ENCODE peak calls at places on chromosome 6, in eight cellular contexts. W is sciatic nerve; O is nephron progenitor cell; F is HEK293T; R is activated naive CD4-positive, alpha-beta T cell treated with Interleukin-2 at 50 U/mL for 16 hours; U is activated T-helper 1 cell treated with anti-CD3 and anti-CD28 coated beads, Interleukin-12 subunit alpha, Interleukin-12 subunit beta, Interleukin-2, Interleukin-4 antibody, amounts not matched to agents 30 ng/mL and 10 ng/mL and 1 ng/mL, durations not matched to agents 14 hours and 24 hours and 36 hours; N is hippocampal formation; T is AG09309. A is an unnamed sample.

GRCh38 chr6:34055223-34055933 is 90.5 kb downstream of the GRM4 start:
- DNase-seq in O (peak; percentile 86), W (peak; percentile 69), T (no peak), U (peak; percentile 31), N (peak; percentile 1), F (peak; percentile 85), R (peak; percentile 65), A (peak; percentile 70)

GRCh38 chr6:134317471-134318131 is at the start of gene SGK1:
- DNase-seq in T (no peak), F (peak; percentile 62), R (peak; percentile 19), W (no peak), U (peak; percentile 3), N (peak; percentile 79), O (peak; percentile 50), A (peak; percentile 21)

GRCh38 chr6:3230275-3231212 is 3.1 kb upstream of the TUBB2B start:
- DNase-seq in F (no peak), R (no peak), N (peak; percentile 71), O (peak; percentile 59), U (no peak), T (no peak), W (no peak), A (no peak)

GRCh38 chr6:122322824-122323223 is 76.6 kb upstream of the HSF2 start:
- DNase-seq in W (no peak), F (no peak), N (no peak), O (no peak), R (no peak), U (no peak), T (peak; percentile 8), A (no peak)

GRCh38 chr6:45555981-45556771 is 178.4 kb upstream of the SUPT3H start:
- DNase-seq in F (no peak), U (no peak), R (no peak), W (no peak), O (no peak), T (no peak), N (no peak), A (no peak)

GRCh38 chr6:22326500-22326899 is 29.7 kb upstream of the PRL start:
- DNase-seq in N (peak; percentile 2), R (no peak), U (no peak), O (no peak), F (no peak), W (no peak), T (no peak), A (no peak)

GRCh38 chr6:12208190-12208589 is 82.0 kb upstream of the EDN1 start:
- DNase-seq in U (no peak), F (no peak), W (no peak), R (no peak), N (no peak), O (no peak), T (no peak), A (no peak)

GRCh38 chr6:118588626-118589025 is 40.5 kb downstream of the PLN start:
- DNase-seq in W (no peak), R (no peak), O (no peak), U (no peak), T (no peak), F (no peak), N (no peak), A (no peak)

GRCh38 chr6:39791311-39791710 is 865 bp upstream of the DAAM2 start:
- DNase-seq in T (no peak), O (no peak), U (no peak), N (peak; percentile 56), W (no peak), R (no peak), F (no peak), A (no peak)

GRCh38 chr6:156791261-156791850 is 14.2 kb downstream of the ARID1B start:
- DNase-seq in W (no peak), N (no peak), U (no peak), F (peak; percentile 48), R (no peak), T (no peak), O (no peak), A (no peak)

GRCh38 chr6:155292711-155293110 is 21.6 kb downstream of the TFB1M start:
- DNase-seq in R (no peak), W (no peak), O (no peak), U (no peak), T (no peak), F (no peak), N (no peak), A (no peak)

GRCh38 chr6:118719351-118720124 is 68.1 kb upstream of the CEP85L start:
- DNase-seq in T (no peak), R (no peak), U (no peak), N (no peak), F (no peak), O (no peak), W (no peak), A (no peak)

GRCh38 chr6:21200056-21200870 is 393.3 kb upstream of the SOX4 start:
- DNase-seq in U (no peak), O (no peak), R (no peak), F (no peak), T (no peak), N (no peak), W (no peak), A (no peak)

GRCh38 chr6:47161176-47161687 is 119.1 kb upstream of the ADGRF1 start:
- DNase-seq in T (peak; percentile 32), N (peak; percentile 25), R (no peak), W (no peak), F (no peak), U (no peak), O (no peak), A (peak; percentile 9)

GRCh38 chr6:123655520-123656306 is 19.0 kb upstream of the TRDN start:
- DNase-seq in U (no peak), W (no peak), N (no peak), T (no peak), F (no peak), O (no peak), R (no peak), A (peak; percentile 27)

GRCh38 chr6:96816182-96816888 is 20.9 kb downstream of the GPR63 start:
- DNase-seq in N (no peak), W (no peak), R (no peak), U (no peak), F (no peak), O (no peak), T (no peak), A (no peak)

GRCh38 chr6:164106345-164106769 is 691.8 kb downstream of the QKI start:
- DNase-seq in F (peak; percentile 56), U (no peak), R (no peak), O (peak; percentile 43), N (no peak), W (peak; percentile 65), T (no peak), A (peak; percentile 29)

GRCh38 chr6:146339716-146340115 is 203.9 kb upstream of the RAB32 start:
- DNase-seq in N (no peak), U (no peak), O (no peak), F (no peak), W (no peak), T (no peak), R (no peak), A (peak; percentile 3)

GRCh38 chr6:8277769-8278168 is 157.6 kb downstream of the SLC35B3 start:
- DNase-seq in F (no peak), N (no peak), T (no peak), U (no peak), R (no peak), W (no peak), O (peak; percentile 23), A (no peak)

GRCh38 chr6:46023216-46023915 is 7.7 kb upstream of the CLIC5 start:
- DNase-seq in R (no peak), T (no peak), O (no peak), N (no peak), U (no peak), W (no peak), F (no peak), A (no peak)

GRCh38 chr6:80967618-80968017 is 784.9 kb downstream of the TENT5A start:
- DNase-seq in O (no peak), F (no peak), R (no peak), T (no peak), W (no peak), U (no peak), N (no peak), A (no peak)

GRCh38 chr6:53484409-53485280 is 60.3 kb downstream of the GCLC start:
- DNase-seq in U (peak; percentile 32), R (peak; percentile 65), W (peak; percentile 91), F (peak; percentile 42), N (peak; percentile 95), O (peak; percentile 77), T (peak; percentile 46), A (peak; percentile 75)

GRCh38 chr6:44442235-44442634 is 54.7 kb downstream of the CDC5L start:
- DNase-seq in W (no peak), R (no peak), T (no peak), U (no peak), N (no peak), F (no peak), O (no peak), A (no peak)

GRCh38 chr6:81997091-81997926 is 244.8 kb upstream of the TENT5A start:
- DNase-seq in U (no peak), N (no peak), O (no peak), T (peak; percentile 93), W (no peak), F (no peak), R (no peak), A (no peak)

GRCh38 chr6:89952696-89953095 is 58.4 kb downstream of the GJA10 start:
- DNase-seq in N (no peak), R (peak; percentile 44), U (peak; percentile 54), F (no peak), W (no peak), O (no peak), T (peak; percentile 83), A (no peak)

GRCh38 chr6:119077643-119078448 is 618 bp downstream of the FAM184A start:
- DNase-seq in U (peak; percentile 34), R (peak; percentile 54), W (peak; percentile 64), O (peak; percentile 40), F (peak; percentile 44), T (no peak), N (no peak), A (peak; percentile 35)

GRCh38 chr6:91273729-91274128 is 686.9 kb upstream of the MAP3K7 start:
- DNase-seq in O (no peak), N (no peak), U (no peak), W (peak; percentile 69), R (no peak), F (no peak), T (no peak), A (no peak)

GRCh38 chr6:160260283-160261119 is 1.9 kb upstream of the SLC22A2 start:
- DNase-seq in O (no peak), T (no peak), W (no peak), N (no peak), R (no peak), U (no peak), F (no peak), A (no peak)

GRCh38 chr6:42251911-42252637 is 34.4 kb upstream of the MRPS10 start:
- DNase-seq in N (no peak), U (no peak), O (no peak), W (peak; percentile 83), F (no peak), T (peak; percentile 47), R (no peak), A (no peak)

GRCh38 chr6:129206761-129207330 is 323.9 kb downstream of the LAMA2 start:
- DNase-seq in R (no peak), O (no peak), F (no peak), U (no peak), N (no peak), T (no peak), W (no peak), A (no peak)

GRCh38 chr6:44128020-44128917 is 915 bp downstream of the TMEM63B start:
- DNase-seq in F (peak; percentile 49), R (peak; percentile 18), O (peak; percentile 54), T (no peak), W (peak; percentile 74), U (no peak), N (no peak), A (peak; percentile 64)

GRCh38 chr6:105321728-105322127 is 81.2 kb downstream of the PREP start:
- DNase-seq in T (no peak), O (no peak), F (no peak), N (no peak), W (no peak), R (no peak), U (no peak), A (no peak)

A was measured in T47D.